ENCODE peak calls at places on chromosomes 13 and 19, in four cellular contexts. Y, D, P and G are unnamed samples.

GRCh38 chr13:101624981-101625380 is 172.5 kb downstream of the ITGBL1 start:
- DNase-seq in Y (no peak), D (no peak), P (no peak), G (no peak)

GRCh38 chr13:52849727-52850395 is 1.4 kb upstream of the PCDH8 start:
- DNase-seq in Y (no peak), D (no peak), P (no peak), G (peak; percentile 44)

GRCh38 chr13:45630791-45631190 is 15.3 kb upstream of the ERICH6B start:
- DNase-seq in Y (no peak), D (no peak), P (no peak), G (no peak)

GRCh38 chr13:40665061-40665753 is 1.2 kb downstream of the FOXO1 start:
- DNase-seq in Y (no peak), D (no peak), P (peak; percentile 33), G (peak; percentile 36)

GRCh38 chr19:45947926-45948325 is 25.7 kb downstream of the NOVA2 start:
- DNase-seq in Y (no peak), D (no peak), P (no peak), G (no peak)

GRCh38 chr19:10230155-10230903 is 802 bp downstream of the S1PR2 start:
- DNase-seq in Y (no peak), D (no peak), P (no peak), G (peak; percentile 69)

GRCh38 chr13:42762917-42763316 is 18.5 kb upstream of the FAM216B start:
- DNase-seq in Y (no peak), D (no peak), P (no peak), G (no peak)

GRCh38 chr13:108955741-108956140 is 326.3 kb downstream of the MYO16 start:
- DNase-seq in Y (no peak), D (no peak), P (no peak), G (no peak)

GRCh38 chr13:41383400-41383799 is 72.3 kb downstream of the NAA16 start:
- DNase-seq in Y (no peak), D (no peak), P (no peak), G (no peak)

GRCh38 chr19:41720103-41720502 is 11.7 kb downstream of the CEACAM5 start:
- DNase-seq in Y (no peak), D (no peak), P (no peak), G (no peak)

GRCh38 chr19:5987077-5987818 is 9.3 kb upstream of the RANBP3 start:
- DNase-seq in Y (peak; percentile 19), D (peak; percentile 90), P (peak; percentile 80), G (peak; percentile 84)

GRCh38 chr19:48997972-48998371 is 4.3 kb downstream of the RUVBL2 start:
- DNase-seq in Y (no peak), D (peak; percentile 73), P (peak; percentile 69), G (peak; percentile 92)

GRCh38 chr19:47049307-47049700 is 880 bp upstream of the TMEM160 start:
- DNase-seq in Y (no peak), D (no peak), P (no peak), G (no peak)

GRCh38 chr13:34201050-34201913 is 383.3 kb downstream of the RFC3 start:
- DNase-seq in Y (no peak), D (peak; percentile 16), P (no peak), G (no peak)

GRCh38 chr13:27466513-27466912 is 16.1 kb upstream of the MTIF3 start:
- DNase-seq in Y (no peak), D (no peak), P (no peak), G (no peak)

GRCh38 chr13:110352735-110353134 is 45.7 kb downstream of the COL4A2 start:
- DNase-seq in Y (no peak), D (no peak), P (peak; percentile 7), G (peak; percentile 83)

GRCh38 chr13:41595298-41595697 is 137.9 kb downstream of the RGCC start:
- DNase-seq in Y (no peak), D (no peak), P (no peak), G (no peak)

GRCh38 chr13:99136427-99136954 is 64.2 kb upstream of the UBAC2 start:
- DNase-seq in Y (no peak), D (no peak), P (no peak), G (no peak)

GRCh38 chr13:80840313-80840976 is 499.5 kb upstream of the SPRY2 start:
- DNase-seq in Y (no peak), D (no peak), P (no peak), G (no peak)

GRCh38 chr19:4206818-4207484 is 22.4 kb upstream of the EBI3 start:
- DNase-seq in Y (no peak), D (no peak), P (no peak), G (no peak)

GRCh38 chr19:48321622-48322591 is 3.4 kb upstream of the EMP3 start:
- DNase-seq in Y (peak; percentile 92), D (peak; percentile 21), P (peak; percentile 97), G (peak; percentile 97)

GRCh38 chr19:50972795-50973376 is 3.5 kb upstream of the KLK6 start:
- DNase-seq in Y (no peak), D (no peak), P (no peak), G (no peak)

GRCh38 chr13:106533101-106533939 is 2.1 kb downstream of the EFNB2 start:
- DNase-seq in Y (no peak), D (peak; percentile 21), P (no peak), G (peak; percentile 83)

GRCh38 chr13:20708216-20708615 is 4.7 kb downstream of the IL17D start:
- DNase-seq in Y (no peak), D (no peak), P (no peak), G (no peak)

GRCh38 chr13:27406178-27406939 is 18.1 kb upstream of the GTF3A start:
- DNase-seq in Y (no peak), D (peak; percentile 43), P (peak; percentile 30), G (no peak)

GRCh38 chr13:40096357-40096911 is 441.0 kb downstream of the COG6 start:
- DNase-seq in Y (no peak), D (no peak), P (no peak), G (no peak)

GRCh38 chr13:99320693-99321481 is 13.7 kb upstream of the GPR183 start:
- DNase-seq in Y (no peak), D (no peak), P (no peak), G (no peak)

GRCh38 chr13:46010148-46010547 is 42.4 kb downstream of the ZC3H13 start:
- DNase-seq in Y (no peak), D (no peak), P (no peak), G (no peak)

GRCh38 chr13:48576448-48576993 is 43.6 kb upstream of the RCBTB2 start:
- DNase-seq in Y (no peak), D (no peak), P (no peak), G (no peak)

GRCh38 chr19:55113570-55114039 is 3.8 kb downstream of the PPP1R12C start:
- DNase-seq in Y (no peak), D (peak; percentile 38), P (peak; percentile 41), G (peak; percentile 79)

GRCh38 chr19:18112989-18113478 is 15.5 kb downstream of the MAST3 start:
- DNase-seq in Y (no peak), D (peak; percentile 71), P (peak; percentile 82), G (peak; percentile 95)

GRCh38 chr19:54390942-54391577 is 24.2 kb upstream of the TTYH1 start:
- DNase-seq in Y (no peak), D (peak; percentile 70), P (peak; percentile 41), G (peak; percentile 77)

GRCh38 chr13:42875448-42876269 is 94.3 kb downstream of the FAM216B start:
- DNase-seq in Y (no peak), D (no peak), P (no peak), G (peak; percentile 58)

GRCh38 chr19:31350693-31351211 is 1.5 kb upstream of the TSHZ3 start:
- DNase-seq in Y (no peak), D (no peak), P (peak; percentile 63), G (peak; percentile 51)

GRCh38 chr13:113616991-113617749 is 32.6 kb downstream of the TFDP1 start:
- DNase-seq in Y (no peak), D (no peak), P (no peak), G (peak; percentile 41)
- TF ChIP-seq NR2C2 in Y (no peak), D (no peak), P (no peak), G (no peak)

DNA sequence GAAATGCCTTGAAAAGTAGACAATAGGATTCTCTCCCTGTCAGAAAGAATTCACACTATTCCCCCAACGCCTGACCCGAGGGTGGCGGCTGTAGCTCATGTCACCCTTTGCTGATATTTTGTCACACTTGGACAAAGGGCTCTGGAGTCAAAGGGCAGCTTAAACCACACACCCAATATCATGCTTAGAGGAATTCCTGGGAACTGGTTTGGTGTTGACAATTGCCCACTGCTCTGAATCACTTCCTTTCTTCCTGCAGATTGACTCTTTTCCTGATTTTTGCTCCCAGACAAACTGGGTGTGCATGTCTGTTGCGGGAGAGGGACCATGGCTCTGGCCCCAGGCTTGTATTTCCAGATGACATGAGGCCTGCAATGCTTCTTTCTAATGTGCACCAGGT is 9.0 kb upstream of the SERP2 start:
- DNase-seq in Y (no peak), D (peak; percentile 82), P (no peak), G (no peak)
- TF ChIP-seq MAX in Y (no peak), D (peak; percentile 38), P (no peak), G (no peak)

GRCh38 chr13:30847697-30848307 is 58.3 kb upstream of the MEDAG start:
- DNase-seq in Y (peak; percentile 40), D (no peak), P (no peak), G (no peak)
- TF ChIP-seq ETV6 in Y (no peak), D (no peak), P (no peak), G (no peak)

GRCh38 chr19:2250765-2251576 is 1.8 kb downstream of the AMH start:
- DNase-seq in Y (no peak), D (no peak), P (no peak), G (no peak)
- TF ChIP-seq NR2C2 in Y (no peak), D (no peak), P (no peak), G (no peak)

GRCh38 chr19:19600793-19601346 is 17.6 kb downstream of the PBX4 start:
- DNase-seq in Y (peak; percentile 33), D (no peak), P (no peak), G (no peak)

GRCh38 chr19:19599190-19599535 is 19.3 kb downstream of the PBX4 start:
- DNase-seq in Y (no peak), D (no peak), P (no peak), G (no peak)

GRCh38 chr19:19595171-19595701 is 23.3 kb downstream of the PBX4 start:
- DNase-seq in Y (no peak), D (no peak), P (no peak), G (no peak)

GRCh38 chr19:19594371-19594770 is 24.1 kb downstream of the PBX4 start:
- DNase-seq in Y (no peak), D (no peak), P (no peak), G (no peak)

DNA sequence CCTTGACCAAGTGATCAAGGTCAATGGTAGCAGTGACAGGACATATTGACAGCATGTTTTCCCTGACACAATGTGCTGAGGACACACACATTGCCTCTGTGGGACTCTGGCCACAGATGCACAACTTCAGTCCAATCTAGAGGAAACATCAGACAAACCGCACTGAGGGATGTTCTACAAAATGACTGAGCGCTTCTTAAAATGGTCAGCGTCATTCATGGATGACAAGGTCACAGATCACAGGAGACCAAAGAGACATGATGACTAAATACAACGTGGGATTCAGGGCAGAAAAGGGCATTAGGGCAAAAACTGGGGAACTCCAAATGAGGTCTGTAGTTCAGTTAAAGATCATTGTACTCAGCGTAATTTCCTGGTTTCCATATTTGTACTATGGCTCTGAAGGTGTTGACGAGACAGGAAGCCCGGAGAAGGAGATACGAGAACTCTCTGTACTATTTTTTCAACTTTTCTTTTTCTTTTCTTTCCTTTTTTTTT is 20.6 kb downstream of the PBX4 start:
- DNase-seq in Y (peak; percentile 99), D (peak; percentile 27), P (peak; percentile 44), G (no peak)
- TF ChIP-seq MAX in Y (peak; percentile 53), D (no peak), P (no peak), G (no peak)

GRCh38 chr19:1912760-1913505 is 7.7 kb downstream of the ADAT3 start:
- DNase-seq in Y (no peak), D (no peak), P (no peak), G (no peak)
- TF ChIP-seq ETV6 in Y (no peak), D (no peak), P (no peak), G (no peak)